ENCODE peak calls at places on chromosomes 12 and 14, in eight cellular contexts. T is left ventricle myocardium inferior, W is lower leg skin, F is lower lobe of right lung, N is cardiac muscle cell, X is HL-60, M is GM12878, L is hepatocyte. P is an unnamed sample.

GRCh38 chr14:99330316-99331240 is 58.6 kb upstream of the BCL11B start:
- DNase-seq in T (no peak), W (peak; percentile 69), F (no peak), N (no peak), X (no peak), M (no peak), L (no peak), P (no peak)

GRCh38 chr12:83074495-83074894 is 387.8 kb downstream of the TMTC2 start:
- DNase-seq in T (no peak), W (no peak), F (no peak), N (no peak), X (no peak), M (no peak), L (no peak), P (no peak)

GRCh38 chr14:63457498-63457897 is 85.7 kb downstream of the PPP2R5E start:
- DNase-seq in T (no peak), W (no peak), F (no peak), N (no peak), X (no peak), M (no peak), L (no peak), P (no peak)

GRCh38 chr12:114918535-114919233 is 234.7 kb upstream of the TBX3 start:
- DNase-seq in T (no peak), W (no peak), F (no peak), N (no peak), X (no peak), M (no peak), L (peak; percentile 68), P (peak; percentile 45)

GRCh38 chr12:851343-851742 is 98.2 kb downstream of the RAD52 start:
- DNase-seq in T (no peak), W (no peak), F (no peak), N (peak; percentile 20), X (no peak), M (no peak), L (no peak), P (peak; percentile 81)

GRCh38 chr12:74747305-74747704 is 209.7 kb downstream of the ATXN7L3B start:
- DNase-seq in T (no peak), W (no peak), F (no peak), N (no peak), X (no peak), M (no peak), L (peak; percentile 19), P (peak; percentile 28)

GRCh38 chr12:115079760-115080159 is 395.8 kb upstream of the TBX3 start:
- DNase-seq in T (no peak), W (no peak), F (no peak), N (peak; percentile 17), X (no peak), M (no peak), L (peak; percentile 53), P (no peak)

GRCh38 chr12:88897723-88898122 is 317.5 kb upstream of the KITLG start:
- DNase-seq in T (no peak), W (no peak), F (no peak), N (no peak), X (no peak), M (no peak), L (no peak), P (peak; percentile 28)

GRCh38 chr12:66269757-66270383 is 32.4 kb upstream of the HELB start:
- DNase-seq in T (no peak), W (no peak), F (no peak), N (peak; percentile 49), X (no peak), M (peak; percentile 5), L (peak; percentile 60), P (peak; percentile 69)

GRCh38 chr12:29152223-29152868 is 3.3 kb downstream of the FAR2 start:
- DNase-seq in T (no peak), W (no peak), F (no peak), N (no peak), X (no peak), M (no peak), L (no peak), P (no peak)

GRCh38 chr14:28102814-28103213 is 663.8 kb upstream of the FOXG1 start:
- DNase-seq in T (no peak), W (no peak), F (no peak), N (peak; percentile 1), X (no peak), M (no peak), L (no peak), P (peak; percentile 18)

GRCh38 chr12:3445127-3445978 is 45.6 kb upstream of the PRMT8 start:
- DNase-seq in T (no peak), W (peak; percentile 15), F (no peak), N (no peak), X (no peak), M (no peak), L (no peak), P (no peak)

GRCh38 chr12:81245918-81246611 is 168.2 kb downstream of the ACSS3 start:
- DNase-seq in T (no peak), W (no peak), F (no peak), N (peak; percentile 19), X (no peak), M (no peak), L (peak; percentile 6), P (no peak)

GRCh38 chr12:87670448-87670847 is 358.8 kb downstream of the C12orf50 start:
- DNase-seq in T (no peak), W (no peak), F (no peak), N (no peak), X (no peak), M (no peak), L (no peak), P (no peak)

GRCh38 chr14:96117101-96117897 is 78.1 kb downstream of the C14orf132 start:
- DNase-seq in T (no peak), W (peak; percentile 72), F (no peak), N (no peak), X (no peak), M (no peak), L (peak; percentile 46), P (no peak)

GRCh38 chr12:131087991-131088700 is 134.4 kb downstream of the ADGRD1 start:
- DNase-seq in T (no peak), W (peak; percentile 84), F (peak; percentile 40), N (no peak), X (no peak), M (no peak), L (no peak), P (no peak)

GRCh38 chr12:64621257-64621942 is 11.1 kb downstream of the RASSF3 start:
- DNase-seq in T (no peak), W (peak; percentile 45), F (no peak), N (no peak), X (no peak), M (peak; percentile 91), L (peak; percentile 19), P (peak; percentile 26)

GRCh38 chr12:100753837-100754236 is 40.7 kb upstream of the ANO4 start:
- DNase-seq in T (no peak), W (no peak), F (no peak), N (no peak), X (no peak), M (no peak), L (no peak), P (no peak)

GRCh38 chr12:57631566-57632368 is 1.2 kb downstream of the B4GALNT1 start:
- DNase-seq in T (no peak), W (peak; percentile 78), F (no peak), N (no peak), X (no peak), M (no peak), L (peak; percentile 8), P (peak; percentile 15)

DNA sequence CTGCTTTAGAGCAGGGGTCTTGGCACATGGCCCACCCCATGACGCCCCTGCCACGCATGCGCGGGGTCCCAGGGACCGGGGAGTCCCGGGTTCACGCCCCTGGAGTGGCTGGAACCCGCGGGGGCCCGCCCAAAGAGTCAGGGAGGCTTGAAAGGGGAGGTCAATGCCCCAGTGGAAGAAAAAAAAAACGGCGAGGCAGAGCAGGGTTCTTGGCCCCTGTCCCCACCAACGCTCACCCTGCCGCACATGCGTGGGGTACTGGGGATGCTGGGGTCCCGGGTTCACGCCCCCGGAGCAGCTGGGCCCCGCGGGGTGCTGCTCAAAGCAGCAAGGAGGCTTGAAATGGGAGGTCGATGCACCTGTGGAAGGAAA is 319.1 kb downstream of the ALG10 start:
- DNase-seq in T (no peak), W (no peak), F (no peak), N (no peak), X (no peak), M (no peak), L (no peak), P (no peak)
- H3K4me3 ChIP-seq in T (no peak overlapping the region), W (no peak overlapping the region), F (no peak overlapping the region), N (no peak overlapping the region), X (no peak overlapping the region), M (no peak overlapping the region), L (no peak overlapping the region), P (no peak overlapping the region)

DNA sequence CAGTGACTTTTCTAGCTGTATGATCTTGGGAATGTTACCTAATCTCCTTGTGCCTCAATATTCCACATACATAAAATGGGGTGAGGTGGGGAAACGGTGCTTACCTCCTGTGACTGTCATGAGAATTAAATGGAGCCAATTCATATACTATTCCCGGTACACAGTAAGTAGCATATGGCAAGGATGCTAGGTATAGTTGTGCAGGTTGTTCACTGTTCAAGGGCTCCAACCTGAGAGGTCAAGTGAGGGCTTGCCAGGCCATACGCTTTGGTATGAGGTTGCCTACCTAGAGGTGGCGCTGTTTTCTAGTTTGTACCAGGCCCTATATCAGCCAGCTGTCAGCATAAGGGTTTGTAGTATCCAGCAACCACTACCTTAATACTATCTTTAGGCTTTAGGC is 3.6 kb upstream of the BATF start:
- DNase-seq in T (no peak), W (no peak), F (no peak), N (peak; percentile 44), X (peak; percentile 23), M (no peak), L (no peak), P (no peak)
- TF ChIP-seq CTCF in T (peak; percentile 32), W (no peak), F (peak; percentile 40), N (peak; percentile 42), X (no peak), M (peak; percentile 79), L (peak; percentile 18), P (no peak)

GRCh38 chr12:12239127-12239526 is 27.7 kb downstream of the LRP6 start:
- DNase-seq in T (no peak), W (no peak), F (no peak), N (no peak), X (no peak), M (no peak), L (no peak), P (no peak)

GRCh38 chr12:12238605-12239004 is 28.2 kb downstream of the LRP6 start:
- DNase-seq in T (no peak), W (no peak), F (no peak), N (no peak), X (no peak), M (no peak), L (no peak), P (no peak)

GRCh38 chr12:12236896-12237295 is 29.9 kb downstream of the LRP6 start:
- DNase-seq in T (no peak), W (no peak), F (no peak), N (no peak), X (no peak), M (no peak), L (no peak), P (no peak)

GRCh38 chr12:12244341-12244740 is 22.5 kb downstream of the LRP6 start:
- DNase-seq in T (no peak), W (no peak), F (no peak), N (no peak), X (no peak), M (no peak), L (no peak), P (no peak)

GRCh38 chr12:12240671-12241345 is 26.0 kb downstream of the LRP6 start:
- DNase-seq in T (no peak), W (no peak), F (no peak), N (peak; percentile 2), X (no peak), M (no peak), L (no peak), P (peak; percentile 58)
- H3K4me3 ChIP-seq in T (no peak overlapping the region), W (no peak overlapping the region), F (no peak overlapping the region), N (no peak overlapping the region), X (no peak overlapping the region), M (no peak overlapping the region), L (no peak overlapping the region), P (no peak overlapping the region)

GRCh38 chr12:49868952-49869815 is 26.3 kb upstream of the BCDIN3D start:
- DNase-seq in T (peak; percentile 92), W (peak; percentile 90), F (peak; percentile 73), N (peak; percentile 95), X (no peak), M (no peak), L (peak; percentile 93), P (peak; percentile 100)
- TF ChIP-seq CTCF in T (no peak), W (no peak), F (no peak), N (no peak), X (no peak), M (no peak), L (no peak), P (no peak)